ENCODE peak calls at places on chromosomes 3 and 15, in five cellular contexts. L is fibroblast of lung, X is lung, G is BJ, N is GM23338. W is an unnamed sample.

GRCh38 chr15:95498956-95499355 is 831.5 kb upstream of the NR2F2 start:
- DNase-seq in X (no peak), G (no peak), L (no peak), N (no peak), W (no peak)

GRCh38 chr3:15314276-15314675 is 18.1 kb downstream of the SH3BP5 start:
- DNase-seq in X (no peak), L (no peak), N (no peak), G (no peak), W (no peak)

GRCh38 chr3:47117803-47118364 is 46.0 kb downstream of the SETD2 start:
- DNase-seq in L (peak), X (no peak), G (no peak), N (no peak), W (no peak)

GRCh38 chr15:75751116-75751875 is 38.6 kb upstream of the CSPG4 start:
- DNase-seq in L (no peak), G (no peak), X (no peak), N (no peak), W (no peak)

GRCh38 chr15:98881526-98882517 is 125.8 kb downstream of the PGPEP1L start:
- DNase-seq in X (no peak), N (peak), G (no peak), L (peak), W (peak)

GRCh38 chr3:63193647-63194046 is 84.5 kb upstream of the SYNPR start:
- DNase-seq in L (peak), N (peak), X (no peak), G (no peak), W (peak)

GRCh38 chr15:87949214-87949933 is 307.2 kb downstream of the NTRK3 start:
- DNase-seq in G (no peak), N (no peak), L (no peak), X (no peak), W (no peak)

GRCh38 chr3:183281126-183281797 is 28.2 kb downstream of the B3GNT5 start:
- DNase-seq in L (peak), X (no peak), N (no peak), G (no peak), W (no peak)

GRCh38 chr3:23663246-23663645 is 142.5 kb upstream of the UBE2E1 start:
- DNase-seq in G (no peak), X (no peak), L (peak), N (no peak), W (peak)

GRCh38 chr15:81049835-81050234 is 49.1 kb downstream of the TLNRD1 start:
- DNase-seq in G (no peak), L (no peak), N (no peak), X (no peak), W (no peak)

GRCh38 chr15:60093273-60094067 is 89.4 kb downstream of the FOXB1 start:
- DNase-seq in N (no peak), G (no peak), X (no peak), L (peak), W (no peak)

GRCh38 chr3:3125977-3126376 is 763 bp upstream of the TRNT1 start:
- DNase-seq in X (no peak), L (no peak), G (no peak), N (no peak), W (no peak)

GRCh38 chr15:51629612-51630011 is 7.0 kb upstream of the DMXL2 start:
- DNase-seq in X (peak), L (no peak), G (no peak), N (no peak), W (peak)

GRCh38 chr3:41101231-41101630 is 98.1 kb upstream of the CTNNB1 start:
- DNase-seq in G (no peak), N (peak), L (no peak), X (no peak), W (no peak)

GRCh38 chr3:23161308-23161707 is 41.8 kb upstream of the UBE2E2 start:
- DNase-seq in G (no peak), N (no peak), X (no peak), L (peak), W (no peak)

GRCh38 chr3:34213481-34213880 is 415.1 kb downstream of the PDCD6IP start:
- DNase-seq in X (no peak), N (peak), L (peak), G (no peak), W (no peak)

GRCh38 chr15:70064441-70064840 is 33.3 kb downstream of the TLE3 start:
- DNase-seq in L (peak), G (no peak), N (no peak), X (no peak), W (no peak)

GRCh38 chr3:184757010-184757651 is 45.3 kb upstream of the MAGEF1 start:
- DNase-seq in L (peak), G (no peak), N (peak), X (no peak), W (peak)

GRCh38 chr15:95170587-95171380 is 939.4 kb downstream of the MCTP2 start:
- DNase-seq in X (no peak), L (no peak), N (no peak), G (no peak), W (no peak)

GRCh38 chr15:90059208-90059985 is 42.9 kb downstream of the IDH2 start:
- DNase-seq in N (peak), L (no peak), G (no peak), X (peak), W (no peak)

GRCh38 chr15:74400915-74401757 is 32.6 kb downstream of the SEMA7A start:
- DNase-seq in X (no peak), G (no peak), L (peak), N (no peak), W (no peak)

GRCh38 chr3:151395806-151396205 is 11.3 kb upstream of the P2RY12 start:
- DNase-seq in G (peak), N (no peak), X (no peak), L (peak), W (peak)

GRCh38 chr3:70550723-70551319 is 238.4 kb upstream of the MDFIC2 start:
- DNase-seq in X (peak), G (no peak), N (peak), L (peak), W (peak)

GRCh38 chr3:114128231-114128630 is 50.6 kb downstream of the DRD3 start:
- DNase-seq in X (no peak), N (no peak), G (no peak), L (peak), W (peak)

GRCh38 chr15:74257105-74257504 is 21.0 kb downstream of the CCDC33 start:
- DNase-seq in L (no peak), N (no peak), G (no peak), X (no peak), W (no peak)

GRCh38 chr3:178003756-178004155 is 532.5 kb upstream of the KCNMB2 start:
- DNase-seq in G (no peak), N (no peak), L (no peak), X (no peak), W (peak)

GRCh38 chr3:171753665-171754408 is 56.4 kb downstream of the PLD1 start:
- DNase-seq in G (no peak), L (peak), X (no peak), N (no peak), W (peak)

GRCh38 chr3:76111808-76112207 is 326.5 kb upstream of the ZNF717 start:
- DNase-seq in L (no peak), N (no peak), X (no peak), G (no peak), W (no peak)

GRCh38 chr3:12286927-12287726 is 1.7 kb upstream of the PPARG start:
- DNase-seq in L (no peak), N (peak), X (no peak), G (no peak), W (no peak)

GRCh38 chr3:99413504-99413903 is 224.9 kb upstream of the COL8A1 start:
- DNase-seq in G (no peak), N (no peak), L (peak), X (no peak), W (peak)

GRCh38 chr3:8069471-8069870 is 432.2 kb upstream of the LMCD1 start:
- DNase-seq in N (no peak), G (no peak), L (no peak), X (no peak), W (no peak)

GRCh38 chr3:155178810-155179424 is 98.8 kb downstream of the MME start:
- DNase-seq in G (no peak), N (no peak), X (no peak), L (no peak), W (no peak)
- H3K4me3 ChIP-seq in G (no peak), N (no peak), X (no peak), L (no peak), W (no peak)

DNA sequence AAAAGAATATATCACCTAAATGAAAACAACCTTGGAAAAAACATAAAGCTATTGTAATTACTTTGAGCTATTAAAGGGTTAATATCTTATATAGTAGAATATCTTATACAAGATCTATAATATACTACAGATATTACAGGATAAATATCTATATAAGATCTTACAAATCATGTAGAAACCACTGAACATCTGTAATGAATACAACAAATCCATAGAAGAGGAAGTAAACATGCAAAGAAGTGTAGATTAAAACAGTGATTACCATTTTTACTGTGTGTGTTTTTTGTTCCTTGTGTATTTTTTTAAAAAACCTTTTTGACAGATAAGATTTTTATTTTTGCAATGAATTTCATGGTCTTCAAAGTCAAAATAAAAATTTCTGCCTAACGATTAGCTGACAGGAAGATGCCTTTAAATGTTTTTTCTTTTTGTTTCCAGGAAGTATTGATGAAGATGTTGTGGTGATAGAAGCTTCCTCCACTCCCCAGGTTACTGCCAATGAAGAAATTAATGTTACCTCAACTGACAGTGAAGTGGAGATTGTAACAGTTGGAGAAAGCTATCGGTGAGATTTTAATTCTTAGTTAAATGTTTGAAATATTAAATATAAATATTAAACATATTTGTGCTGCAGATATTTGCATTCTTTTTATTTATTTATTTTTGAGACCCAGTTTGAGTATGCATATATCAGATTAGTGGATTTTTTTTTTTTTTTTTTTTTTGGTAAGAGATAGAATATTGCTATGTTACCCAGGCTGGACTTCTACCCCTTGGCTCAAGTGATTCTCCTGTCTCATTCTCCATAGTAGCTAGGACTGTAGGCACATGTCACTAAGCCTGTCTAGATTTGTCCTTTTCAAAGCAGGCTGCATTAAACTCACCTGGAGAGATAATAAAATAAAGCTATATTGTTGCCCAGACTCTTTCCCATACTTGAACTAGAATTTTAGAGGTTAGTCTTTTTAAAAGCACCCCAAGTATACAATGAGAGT is 52.8 kb upstream of the CCNB2 start:
- DNase-seq in G (no peak), N (no peak), X (no peak), L (no peak), W (no peak)
- H3K4me3 ChIP-seq in G (no peak), N (no peak), X (no peak), L (no peak), W (no peak)

DNA sequence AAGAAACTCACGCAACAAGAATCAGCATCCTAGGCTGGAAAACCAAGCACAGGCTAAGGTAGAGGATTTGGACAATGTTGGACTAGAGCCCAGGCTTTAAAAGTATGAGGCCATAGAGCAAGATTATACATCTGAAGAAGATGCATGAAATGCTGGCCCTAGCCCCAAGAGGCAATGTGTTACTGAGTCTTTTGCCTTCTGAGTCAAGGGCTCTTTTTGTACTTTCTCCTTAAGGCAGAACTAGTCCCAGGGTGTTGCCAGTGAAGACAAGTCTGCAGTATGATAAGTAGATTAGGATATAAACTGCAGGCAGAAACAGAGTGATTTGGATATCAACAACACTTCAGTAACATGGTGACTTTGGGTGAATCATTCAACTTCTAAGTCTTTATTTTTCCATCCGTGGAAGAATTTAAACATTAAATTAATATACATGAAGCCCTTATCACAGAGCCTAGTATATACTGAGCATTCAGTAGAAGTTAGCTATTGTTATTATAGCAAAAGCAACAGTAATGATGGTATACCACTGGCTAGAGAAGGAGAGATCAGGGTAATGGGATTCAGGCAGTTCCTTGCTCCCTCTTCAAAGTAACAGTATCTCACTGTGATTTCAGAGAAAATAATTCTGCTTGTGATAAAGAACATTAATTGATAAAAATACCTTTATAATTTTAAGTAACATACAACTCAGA is 99.9 kb upstream of the MLF1 start:
- DNase-seq in G (no peak), X (no peak), N (no peak), L (peak), W (peak)
- H3K4me3 ChIP-seq in G (no peak), X (no peak), N (no peak), L (no peak), W (no peak)

GRCh38 chr3:113051222-113051804 is 60.5 kb downstream of the GTPBP8 start:
- DNase-seq in G (no peak), X (peak), N (peak), L (peak), W (peak)
- H3K4me3 ChIP-seq in G (no peak), X (no peak), N (no peak), L (no peak), W (no peak)

GRCh38 chr3:87993566-87993965 is 65.2 kb downstream of the CGGBP1 start:
- DNase-seq in G (no peak), L (no peak), X (no peak), N (no peak), W (no peak)

GRCh38 chr3:87997298-87997697 is 61.5 kb downstream of the CGGBP1 start:
- DNase-seq in L (peak), N (no peak), X (no peak), G (no peak), W (peak)

GRCh38 chr3:88000853-88001252 is 58.0 kb downstream of the CGGBP1 start:
- DNase-seq in X (no peak), G (no peak), L (peak), N (peak), W (peak)

GRCh38 chr3:87997966-87998365 is 60.8 kb downstream of the CGGBP1 start:
- DNase-seq in N (no peak), G (no peak), X (no peak), L (no peak), W (no peak)

DNA sequence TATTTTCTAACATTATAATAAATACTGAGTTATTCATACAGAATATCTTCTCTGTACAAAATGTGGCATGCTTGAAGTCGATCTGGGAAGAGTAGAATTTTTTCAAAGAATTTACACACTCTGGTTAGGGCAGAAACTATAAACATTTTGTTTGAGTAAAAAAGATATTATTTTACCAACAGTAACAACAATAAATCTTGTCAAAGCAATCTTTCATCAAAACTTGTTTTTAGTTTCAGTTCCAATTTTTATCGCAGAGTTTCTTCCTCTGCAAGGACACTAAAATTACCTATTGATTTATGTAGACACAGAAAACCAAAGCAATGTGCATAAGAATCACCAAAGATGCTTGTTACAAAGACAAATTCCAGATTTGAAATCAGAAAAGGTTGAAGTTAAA is 62.0 kb downstream of the CGGBP1 start:
- DNase-seq in L (no peak), G (no peak), X (no peak), N (no peak), W (no peak)
- H3K4me3 ChIP-seq in L (no peak), G (no peak), X (no peak), N (no peak), W (no peak)

DNA sequence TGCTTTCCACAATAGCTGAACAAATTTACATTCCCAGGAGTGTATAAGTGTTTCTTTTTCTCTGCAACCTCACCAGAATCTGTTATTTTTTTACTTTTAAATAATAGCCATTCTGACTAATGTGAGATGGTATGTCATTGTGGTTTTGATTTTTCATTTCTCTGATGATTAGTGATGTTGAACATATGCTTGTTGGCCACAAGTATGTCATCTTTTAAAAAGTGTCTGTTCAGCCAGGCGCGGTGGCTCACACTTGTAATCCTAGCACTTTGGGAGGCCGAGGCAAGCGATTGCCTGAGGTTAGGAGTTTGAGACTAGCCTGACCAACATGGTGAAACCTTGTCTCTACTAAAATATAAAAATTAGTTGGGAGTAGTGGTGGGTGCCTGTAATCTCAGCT is 619.3 kb downstream of the SI start:
- DNase-seq in N (no peak), L (peak), X (no peak), G (no peak), W (peak)
- H3K4me3 ChIP-seq in N (no peak), L (no peak), X (no peak), G (no peak), W (no peak)

DNA sequence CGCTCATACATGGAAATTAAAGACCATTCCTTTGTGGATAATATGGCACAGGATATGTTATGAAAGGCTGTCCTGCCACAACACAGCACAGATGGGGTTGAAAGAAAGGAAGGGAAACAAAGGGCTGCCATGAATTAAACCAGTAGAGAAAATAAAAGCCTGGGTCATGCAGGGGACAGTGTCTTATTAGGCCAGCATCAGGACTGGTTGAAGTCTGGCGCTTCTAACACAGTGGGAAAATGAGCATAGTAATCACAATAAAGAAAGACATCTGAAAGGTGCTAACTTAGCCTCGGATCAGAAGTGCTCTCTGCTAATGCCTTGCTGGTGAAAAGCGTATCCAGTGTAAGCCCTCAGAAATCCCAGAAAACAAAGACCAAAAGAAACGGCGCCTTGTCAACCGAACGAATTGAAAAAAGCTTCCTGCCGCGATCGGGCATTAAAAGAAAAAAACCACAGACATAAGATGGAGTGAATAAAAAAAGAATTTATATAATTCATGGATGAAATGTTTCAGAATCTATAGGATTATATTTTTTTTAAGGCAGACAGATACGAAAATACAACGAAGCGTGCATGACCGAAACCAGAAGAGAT is 578 bp upstream of the MKRN3 start:
- DNase-seq in N (no peak), X (no peak), L (peak), G (no peak), W (peak)
- H3K4me3 ChIP-seq in N (no peak), X (no peak), L (peak), G (peak), W (peak)

DNA sequence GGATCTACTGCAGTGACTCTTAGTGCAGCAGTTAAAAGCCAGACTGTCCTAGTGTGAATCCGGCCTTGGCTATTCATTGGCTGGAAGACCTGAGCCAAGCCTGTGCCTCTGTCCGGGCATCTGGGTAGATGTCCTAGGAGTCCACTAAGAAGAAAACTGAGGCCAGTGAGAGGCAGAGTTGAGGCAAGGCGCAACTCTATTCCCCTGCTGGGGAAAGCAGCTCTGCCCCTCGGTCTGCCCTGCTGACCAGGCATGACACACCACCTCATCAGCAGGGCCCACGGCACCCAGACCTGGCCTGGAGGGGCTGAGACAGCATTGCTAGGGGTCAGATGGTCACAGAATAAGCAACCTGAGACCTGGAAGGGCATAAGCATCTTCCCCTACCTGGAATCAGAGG is 46.7 kb upstream of the ABHD2 start:
- DNase-seq in L (no peak), X (no peak), N (no peak), G (no peak), W (no peak)
- H3K4me3 ChIP-seq in L (no peak), X (no peak), N (no peak), G (no peak), W (no peak)

DNA sequence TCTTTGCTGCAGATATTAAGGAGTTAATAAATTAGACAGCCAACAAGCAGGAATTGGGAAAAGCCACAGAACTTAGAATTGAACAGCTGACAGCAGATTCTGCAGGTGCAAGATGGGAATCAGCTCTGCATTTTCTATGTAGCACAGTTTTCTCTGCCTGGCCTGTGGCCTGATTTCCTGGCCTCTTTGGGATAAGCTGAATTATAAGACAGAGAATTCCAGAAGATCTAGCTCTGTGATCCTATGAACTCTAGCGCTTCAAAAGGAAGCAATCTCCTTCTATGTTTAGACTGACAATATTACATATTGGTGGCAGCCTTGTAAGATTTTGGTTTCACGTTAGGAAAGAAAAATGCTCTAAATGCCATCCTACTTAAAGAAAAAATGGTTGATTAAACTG is 24.0 kb upstream of the SOX2 start:
- DNase-seq in L (no peak), N (no peak), G (no peak), X (no peak), W (no peak)
- H3K4me3 ChIP-seq in L (no peak), N (no peak), G (no peak), X (no peak), W (no peak)

GRCh38 chr15:64895285-64896065 is 16.2 kb upstream of the ANKDD1A start:
- DNase-seq in G (no peak), N (no peak), L (no peak), X (no peak), W (peak)
- H3K4me3 ChIP-seq in G (no peak), N (peak), L (peak), X (no peak), W (peak)